ENCODE peak calls at places on chromosomes 3 and 15, in seven cellular contexts. J is NB4, E is cardiac fibroblast, Y is tibial artery, U is BE2C, F is HFF-Myc, O is thyroid gland. Z is an unnamed sample.

GRCh38 chr3:133663569-133664313 is 2.0 kb upstream of the TOPBP1 start:
- DNase-seq in U (peak; percentile 48), Y (no peak), O (no peak), E (peak; percentile 63), F (peak; percentile 43), J (peak; percentile 76), Z (peak; percentile 69)

GRCh38 chr3:120350431-120350941 is 1.3 kb upstream of the LRRC58 start:
- DNase-seq in E (peak; percentile 78), U (peak; percentile 23), Y (peak; percentile 31), J (peak; percentile 46), F (peak; percentile 35), O (peak; percentile 56), Z (peak; percentile 57)

GRCh38 chr3:80682235-80682634 is 914.4 kb upstream of the ROBO1 start:
- DNase-seq in E (no peak), J (no peak), F (no peak), U (no peak), O (no peak), Y (no peak), Z (no peak)

GRCh38 chr3:127421943-127422662 is 134.3 kb upstream of the PRR20G start:
- DNase-seq in F (no peak), J (no peak), O (no peak), U (no peak), Y (no peak), E (no peak), Z (no peak)

GRCh38 chr15:69075467-69075866 is 61.0 kb downstream of the NOX5 start:
- DNase-seq in O (no peak), U (no peak), F (no peak), E (peak; percentile 79), Y (no peak), J (no peak), Z (no peak)

GRCh38 chr15:73818308-73818985 is 54.9 kb upstream of the TBC1D21 start:
- DNase-seq in O (no peak), Y (no peak), E (no peak), F (no peak), J (no peak), U (peak; percentile 71), Z (no peak)

GRCh38 chr15:79004336-79004735 is 59.5 kb upstream of the CTSH start:
- DNase-seq in O (no peak), Y (no peak), J (peak; percentile 97), F (peak; percentile 84), E (peak; percentile 60), U (no peak), Z (peak; percentile 81)

GRCh38 chr3:43286886-43287301 is 554 bp downstream of the SNRK start:
- DNase-seq in U (peak; percentile 23), J (peak; percentile 42), O (no peak), Y (no peak), E (peak; percentile 17), F (no peak), Z (peak; percentile 18)

GRCh38 chr3:62562017-62562416 is 188.7 kb upstream of the FEZF2 start:
- DNase-seq in O (no peak), Y (no peak), J (no peak), F (peak; percentile 33), E (peak; percentile 85), U (no peak), Z (peak; percentile 40)

GRCh38 chr15:58472821-58473581 is 41.2 kb downstream of the LIPC start:
- DNase-seq in O (no peak), F (no peak), J (peak; percentile 79), Y (no peak), U (no peak), E (peak; percentile 44), Z (peak; percentile 83)

GRCh38 chr3:131795382-131796085 is 239.3 kb downstream of the CPNE4 start:
- DNase-seq in F (no peak), O (peak; percentile 5), J (peak; percentile 64), E (peak; percentile 51), U (peak; percentile 65), Y (no peak), Z (no peak)

GRCh38 chr3:78517932-78518331 is 1249.9 kb downstream of the ROBO1 start:
- DNase-seq in F (no peak), O (no peak), E (no peak), Y (no peak), U (no peak), J (no peak), Z (no peak)

GRCh38 chr3:188507244-188507720 is 353.3 kb downstream of the LPP start:
- DNase-seq in J (peak; percentile 25), F (peak; percentile 53), Y (no peak), O (no peak), U (no peak), E (peak; percentile 93), Z (peak; percentile 15)

GRCh38 chr15:85865070-85865684 is 70.5 kb upstream of the KLHL25 start:
- DNase-seq in U (peak; percentile 54), O (peak; percentile 10), Y (no peak), J (peak; percentile 56), E (peak; percentile 65), F (peak; percentile 14), Z (peak; percentile 52)

GRCh38 chr15:70324001-70324974 is 226.6 kb upstream of the TLE3 start:
- DNase-seq in Y (peak; percentile 38), U (no peak), E (no peak), O (no peak), J (no peak), F (peak; percentile 87), Z (peak; percentile 87)

GRCh38 chr3:194741916-194742315 is 56.2 kb downstream of the FAM43A start:
- DNase-seq in J (no peak), O (no peak), U (no peak), F (no peak), E (no peak), Y (no peak), Z (no peak)

GRCh38 chr15:80173022-80173759 is 20.4 kb downstream of the FAH start:
- DNase-seq in E (peak; percentile 72), U (peak; percentile 58), F (no peak), O (peak; percentile 86), J (peak; percentile 69), Y (peak; percentile 76), Z (peak; percentile 85)

GRCh38 chr3:192487032-192487431 is 240.3 kb downstream of the FGF12 start:
- DNase-seq in Y (no peak), F (no peak), J (no peak), U (no peak), O (no peak), E (no peak), Z (no peak)

GRCh38 chr3:177665122-177665808 is 468.0 kb upstream of the TBL1XR1 start:
- DNase-seq in E (peak; percentile 77), O (no peak), Y (no peak), U (no peak), J (no peak), F (no peak), Z (no peak)

GRCh38 chr3:155872904-155873646 is 2.6 kb downstream of the GMPS start:
- DNase-seq in Y (no peak), O (no peak), J (peak; percentile 46), F (no peak), U (no peak), E (no peak), Z (no peak)

GRCh38 chr3:155869664-155870063 is 786 bp upstream of the GMPS start:
- DNase-seq in U (no peak), O (no peak), Y (no peak), E (no peak), J (no peak), F (no peak), Z (no peak)

GRCh38 chr3:155871746-155872158 is 1.3 kb downstream of the GMPS start:
- DNase-seq in J (no peak), U (no peak), Y (no peak), F (no peak), E (no peak), O (no peak), Z (no peak)

GRCh38 chr3:155870945-155871745 is 695 bp downstream of the GMPS start:
- DNase-seq in E (peak; percentile 49), Y (peak; percentile 67), J (peak; percentile 75), O (peak; percentile 58), F (no peak), U (peak; percentile 53), Z (peak; percentile 54)

GRCh38 chr3:155870133-155870944 is at the start of gene GMPS:
- DNase-seq in F (peak; percentile 61), J (peak; percentile 95), O (peak; percentile 96), E (peak; percentile 97), U (peak; percentile 97), Y (peak; percentile 90), Z (peak; percentile 95)
- TF ChIP-seq CTCF in F (peak; percentile 7), J (no peak), O (peak; percentile 65), E (no peak), U (peak; percentile 31), Y (peak; percentile 52), Z (peak; percentile 36)

GRCh38 chr3:19888428-19889152 is 45.4 kb downstream of the EFHB start:
- DNase-seq in F (no peak), E (no peak), O (no peak), Y (no peak), J (no peak), U (no peak), Z (no peak)
- H3K4me3 ChIP-seq in F (peak overlapping the region; percentile 17), E (peak overlapping the region; percentile 6), O (no peak overlapping the region), Y (no peak overlapping the region), J (no peak overlapping the region), U (no peak overlapping the region), Z (peak overlapping the region; percentile 10)

GRCh38 chr15:77656294-77656693 is 23.6 kb upstream of the LINGO1 start:
- DNase-seq in F (no peak), E (no peak), O (no peak), Y (no peak), U (no peak), J (peak; percentile 47), Z (no peak)

GRCh38 chr15:77657629-77658238 is 25.0 kb upstream of the LINGO1 start:
- DNase-seq in E (no peak), J (no peak), F (no peak), U (no peak), O (no peak), Y (no peak), Z (no peak)

GRCh38 chr15:77653832-77654480 is 21.2 kb upstream of the LINGO1 start:
- DNase-seq in F (no peak), U (no peak), Y (no peak), E (no peak), J (no peak), O (no peak), Z (no peak)

GRCh38 chr15:77659350-77660321 is 26.9 kb upstream of the LINGO1 start:
- DNase-seq in F (peak; percentile 9), E (peak; percentile 63), U (peak; percentile 89), O (peak; percentile 69), J (peak; percentile 73), Y (no peak), Z (peak; percentile 42)

DNA sequence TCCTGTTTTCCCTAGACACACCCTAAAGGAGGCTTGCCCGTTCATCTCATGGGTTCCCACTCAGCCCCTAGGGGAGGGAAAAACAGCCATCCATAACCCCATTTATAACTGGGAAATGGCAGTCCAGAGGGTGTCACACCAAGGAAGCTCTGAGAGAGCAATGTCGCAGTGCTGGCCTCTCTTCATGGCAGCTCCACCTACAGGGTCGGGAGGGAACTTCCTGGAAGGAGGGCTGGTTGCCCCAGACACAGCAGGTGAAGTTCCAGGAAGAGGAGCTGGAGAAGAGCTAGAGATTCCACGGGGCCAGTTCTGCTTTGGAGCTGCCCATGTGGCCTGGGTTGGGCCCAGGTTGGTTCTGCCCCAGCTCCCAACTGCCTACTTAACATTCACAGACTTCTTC is 22.3 kb upstream of the LINGO1 start:
- DNase-seq in O (no peak), J (peak; percentile 40), U (peak; percentile 64), Y (no peak), E (no peak), F (no peak), Z (no peak)
- TF ChIP-seq CTCF in O (no peak), J (peak; percentile 56), U (peak; percentile 76), Y (no peak), E (peak; percentile 34), F (peak; percentile 52), Z (peak; percentile 20)

DNA sequence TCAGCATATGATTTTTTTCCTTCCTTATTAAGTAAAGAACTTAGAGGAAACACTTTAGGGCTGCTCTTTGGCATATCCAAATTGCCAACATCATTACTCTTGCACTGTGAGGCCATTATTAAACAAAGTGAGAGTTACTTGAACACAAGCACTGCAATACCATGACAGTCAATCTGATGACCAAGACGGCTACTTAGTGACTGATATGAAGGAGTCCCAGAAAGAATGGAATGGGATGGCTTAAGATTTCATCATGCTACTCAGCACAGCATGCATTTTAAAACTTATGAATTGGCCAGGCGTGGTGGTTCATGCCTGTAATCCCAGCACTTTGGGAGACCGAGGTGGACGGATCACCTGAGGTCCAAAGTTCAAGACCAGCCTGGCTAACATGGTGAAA is 55.2 kb downstream of the FAM98B start:
- DNase-seq in Y (no peak), U (no peak), J (no peak), F (no peak), O (no peak), E (no peak), Z (no peak)
- H3K4me3 ChIP-seq in Y (no peak overlapping the region), U (no peak overlapping the region), J (no peak overlapping the region), F (no peak overlapping the region), O (no peak overlapping the region), E (no peak overlapping the region), Z (no peak overlapping the region)

Z was measured in epithelial cell of esophagus.